ENCODE peak calls at places on chromosomes 5 and 9, in six cellular contexts. N is stimulated activated CD4-positive, alpha-beta T cell treated with anti-CD3 and anti-CD28 coated beads, Interleukin-2, amount 100 ng/mL, for 48 hours; B is Panc1; R is activated gamma-delta T cell treated with anti-CD3 and anti-CD28 coated beads, Interleukin-2, amount 50 U/mL, for 16 hours; T is stomach; V is astrocyte of the cerebellum. A is an unnamed sample.

GRCh38 chr9:108634164-108634563 is 221.6 kb downstream of the ACTL7B start:
- DNase-seq in B (no peak), V (no peak), R (no peak), N (no peak), T (peak), A (no peak)

GRCh38 chr9:137294684-137295312 is 7.3 kb downstream of the NRARP start:
- DNase-seq in T (no peak), N (no peak), V (no peak), R (no peak), B (no peak), A (peak)

GRCh38 chr5:154995679-154996078 is 17.9 kb upstream of the KIF4B start:
- DNase-seq in V (no peak), B (no peak), N (no peak), T (no peak), R (no peak), A (no peak)

GRCh38 chr9:111356567-111357244 is 26.7 kb upstream of the OR2K2 start:
- DNase-seq in B (peak), R (no peak), N (no peak), T (no peak), V (peak), A (no peak)

GRCh38 chr9:18569941-18570630 is 96.1 kb downstream of the ADAMTSL1 start:
- DNase-seq in T (no peak), N (no peak), V (no peak), R (no peak), B (no peak), A (no peak)

GRCh38 chr5:174731214-174732039 is 7.0 kb downstream of the MSX2 start:
- DNase-seq in T (no peak), R (no peak), B (no peak), N (no peak), V (no peak), A (no peak)

GRCh38 chr9:111662851-111663823 is 1.7 kb downstream of the GNG10 start:
- DNase-seq in R (no peak), V (no peak), B (no peak), N (no peak), T (no peak), A (no peak)

GRCh38 chr5:1763548-1763911 is 36.1 kb downstream of the MRPL36 start:
- DNase-seq in B (peak), R (peak), N (no peak), V (peak), T (no peak), A (peak)

GRCh38 chr5:78113689-78114088 is 180.8 kb downstream of the AP3B1 start:
- DNase-seq in B (no peak), T (no peak), V (no peak), N (no peak), R (no peak), A (no peak)

GRCh38 chr9:113556877-113557593 is 93.5 kb downstream of the RGS3 start:
- DNase-seq in T (no peak), V (no peak), B (no peak), R (no peak), N (no peak), A (no peak)

GRCh38 chr5:179267071-179267670 is 78.1 kb downstream of the ADAMTS2 start:
- DNase-seq in R (no peak), N (no peak), V (no peak), T (peak), B (no peak), A (no peak)

GRCh38 chr5:83914199-83914598 is 193.5 kb upstream of the HAPLN1 start:
- DNase-seq in T (no peak), N (no peak), V (no peak), R (no peak), B (no peak), A (no peak)